ENCODE peak calls at places on chromosomes 12 and 14, in nine cellular contexts. M is astrocyte of the spinal cord; B is activated CD4-positive, alpha-beta T cell treated with anti-CD3 and anti-CD28 coated beads, Interleukin-2, amount 50 U/mL, for 1 hour; X is retinal pigment epithelial cell; K is NCI-H1092 treated with DMSO at 0.1 percent for 48 hours; R is T-helper 1 cell; U is effector memory CD8-positive, alpha-beta T cell; Z is ecto neural progenitor cell; E is AG04450. N is an unnamed sample.
A peak's percentile ranks its signal among the peaks of the same experiment; 100 is the strongest.

GRCh38 chr14:63493246-63493645 is 49.9 kb downstream of the PPP2R5E start:
- DNase-seq in M (no peak), B (no peak), X (no peak), K (no peak), R (no peak), U (no peak), Z (peak; percentile 52), E (no peak), N (peak; percentile 26)

GRCh38 chr12:112837629-112838191 is 46.2 kb downstream of the RPH3A start:
- DNase-seq in M (peak; percentile 48), B (no peak), X (peak; percentile 18), K (peak; percentile 12), R (no peak), U (no peak), Z (no peak), E (no peak), N (no peak)

GRCh38 chr12:85155791-85156190 is 119.6 kb downstream of the LRRIQ1 start:
- DNase-seq in M (peak; percentile 20), B (no peak), X (no peak), K (peak; percentile 24), R (no peak), U (no peak), Z (no peak), E (no peak), N (no peak)

GRCh38 chr12:55172686-55173085 is 46.5 kb downstream of the OR9K2 start:
- DNase-seq in M (no peak), B (no peak), X (no peak), K (no peak), R (no peak), U (no peak), Z (no peak), E (no peak), N (no peak)

GRCh38 chr12:20520572-20520971 is 152.2 kb downstream of the PDE3A start:
- DNase-seq in M (no peak), B (no peak), X (no peak), K (no peak), R (no peak), U (no peak), Z (no peak), E (no peak), N (no peak)

GRCh38 chr14:22375321-22375930 is 213.6 kb downstream of the DAD1 start:
- DNase-seq in M (peak; percentile 64), B (no peak), X (peak; percentile 17), K (peak; percentile 47), R (no peak), U (no peak), Z (no peak), E (peak; percentile 39), N (peak; percentile 16)

GRCh38 chr14:105420976-105421674 is 1.5 kb downstream of the MTA1 start:
- DNase-seq in M (no peak), B (no peak), X (no peak), K (no peak), R (no peak), U (no peak), Z (no peak), E (no peak), N (no peak)

GRCh38 chr14:51533877-51534553 is 117.7 kb upstream of the FRMD6 start:
- DNase-seq in M (no peak), B (no peak), X (no peak), K (no peak), R (no peak), U (no peak), Z (no peak), E (no peak), N (no peak)

GRCh38 chr14:74671789-74672188 is 41.1 kb downstream of the AREL1 start:
- DNase-seq in M (peak; percentile 82), B (no peak), X (no peak), K (no peak), R (no peak), U (no peak), Z (no peak), E (peak; percentile 48), N (no peak)

GRCh38 chr14:76829016-76829365 is 2.8 kb downstream of the LRRC74A start:
- DNase-seq in M (no peak), B (no peak), X (no peak), K (no peak), R (no peak), U (no peak), Z (no peak), E (no peak), N (no peak)

GRCh38 chr14:47675489-47676300 is at the start of gene MDGA2:
- DNase-seq in M (peak; percentile 18), B (no peak), X (no peak), K (no peak), R (no peak), U (no peak), Z (peak; percentile 81), E (no peak), N (peak; percentile 70)

N was measured in WERI-Rb-1.